ENCODE peak calls at places on chromosome 14, in five cellular contexts. J is Caco-2, V is gastrocnemius medialis, A is heart left ventricle, Z is AG10803. I is an unnamed sample.

GRCh38 chr14:75840911-75841310 is 140.9 kb downstream of the TGFB3 start:
- DNase-seq in Z (no peak), A (no peak), J (no peak), V (no peak), I (no peak)

GRCh38 chr14:97407701-97408407 is 610.7 kb downstream of the VRK1 start:
- DNase-seq in Z (no peak), V (no peak), J (no peak), A (no peak), I (no peak)

GRCh38 chr14:23187925-23188324 is 4.5 kb upstream of the SLC7A8 start:
- DNase-seq in V (no peak), Z (no peak), A (no peak), J (no peak), I (no peak)

GRCh38 chr14:23094666-23095195 is at the start of gene ACIN1:
- DNase-seq in V (peak; percentile 35), Z (peak; percentile 86), J (peak; percentile 85), A (peak; percentile 75), I (peak; percentile 87)

GRCh38 chr14:76948976-76949375 is 79.5 kb downstream of the IRF2BPL start:
- DNase-seq in J (no peak), V (no peak), A (no peak), Z (no peak), I (no peak)

GRCh38 chr14:77086951-77087350 is 11.1 kb upstream of the CIPC start:
- DNase-seq in V (no peak), A (no peak), Z (no peak), J (no peak), I (no peak)

GRCh38 chr14:28745176-28745575 is 21.4 kb upstream of the FOXG1 start:
- DNase-seq in Z (no peak), A (no peak), V (no peak), J (no peak), I (no peak)

GRCh38 chr14:51139221-51139681 is 44.3 kb upstream of the TRIM9 start:
- DNase-seq in J (no peak), Z (peak; percentile 4), A (no peak), V (no peak), I (no peak)

GRCh38 chr14:100906420-100906819 is 2.9 kb upstream of the RTL1 start:
- DNase-seq in J (no peak), V (no peak), A (no peak), Z (no peak), I (no peak)
- TF ChIP-seq CTCF in J (peak; percentile 63), V (no peak), A (no peak), Z (no peak), I (no peak)

DNA sequence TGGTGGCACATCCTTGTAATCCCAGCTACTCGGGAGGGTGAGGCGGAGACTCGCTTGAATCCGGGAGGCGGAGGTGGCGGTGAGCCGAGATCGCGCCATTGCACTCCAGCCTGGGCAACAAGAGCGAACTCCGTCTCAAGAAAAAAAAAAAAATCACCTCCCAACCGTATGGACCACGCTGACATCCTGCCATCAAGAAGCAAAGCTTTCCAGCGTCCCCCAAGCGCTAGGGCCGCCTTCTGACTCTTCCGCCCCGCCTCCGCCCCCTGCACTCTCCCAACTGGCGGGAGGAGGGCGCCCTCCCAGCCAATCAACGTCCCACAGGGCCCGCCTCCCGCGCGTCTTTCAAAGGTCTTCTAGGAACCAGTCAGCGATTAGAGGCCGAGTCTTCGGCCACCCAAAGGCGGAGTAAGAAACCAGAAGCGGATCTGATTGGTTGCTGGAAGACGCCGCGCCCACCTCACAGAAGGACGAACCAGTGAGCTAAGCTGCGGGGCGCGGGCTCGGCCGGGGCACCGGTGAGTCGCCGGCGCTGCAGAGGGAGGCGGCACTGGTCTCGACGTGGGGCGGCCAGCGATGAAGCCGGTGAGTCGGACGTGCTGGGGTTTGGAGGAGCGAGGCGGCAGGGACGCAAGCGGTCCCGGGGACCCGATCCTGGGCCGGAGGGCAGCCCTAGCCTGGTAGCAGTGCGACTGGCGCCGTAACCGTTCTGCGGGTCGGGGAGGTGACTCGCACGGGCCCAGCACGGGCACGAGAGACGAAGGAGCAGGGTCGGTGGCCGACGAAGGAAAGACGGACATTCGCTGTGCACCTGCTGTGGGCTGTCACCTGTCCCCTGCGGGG is at the start of gene CDKN3:
- DNase-seq in Z (peak; percentile 99), J (peak; percentile 99), A (peak; percentile 98), V (peak; percentile 98), I (peak; percentile 99)
- TF ChIP-seq CTCF in Z (peak; percentile 43), J (peak; percentile 59), A (peak; percentile 61), V (peak; percentile 65), I (peak; percentile 58)

GRCh38 chr14:102941419-102942011 is 19.1 kb downstream of the AMN start:
- DNase-seq in V (no peak), J (no peak), A (no peak), Z (no peak), I (no peak)
- TF ChIP-seq CTCF in V (no peak), J (no peak), A (no peak), Z (no peak), I (no peak)

DNA sequence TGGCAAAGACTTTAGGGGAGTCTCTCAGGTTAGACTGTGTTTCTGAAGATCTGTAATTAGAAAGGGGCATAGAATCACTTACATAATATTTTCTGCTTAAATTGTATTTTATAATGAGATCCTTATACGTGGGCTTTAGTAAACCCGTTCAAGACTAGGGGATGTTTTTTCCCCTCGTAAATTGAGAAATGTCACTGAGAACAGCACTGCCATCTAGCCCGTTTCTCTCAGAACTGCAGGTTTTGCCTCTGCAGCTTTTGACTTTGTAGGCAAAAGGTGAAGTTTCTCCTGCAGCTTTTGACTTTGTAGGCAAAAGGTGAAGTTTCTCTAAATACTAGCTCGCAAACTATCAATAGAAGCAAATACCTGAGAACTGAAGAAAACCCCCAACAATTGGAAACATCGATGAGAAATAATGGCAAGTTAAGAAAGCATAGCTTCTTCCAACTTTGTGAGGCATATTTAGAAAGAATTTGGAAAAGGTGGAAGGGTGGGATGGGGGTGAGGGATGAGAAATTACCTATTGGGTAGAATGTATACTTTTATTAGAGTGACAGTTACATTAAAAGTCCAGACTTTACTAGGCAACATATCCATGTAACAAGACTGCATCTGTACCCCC is 9.9 kb upstream of the ASPG start:
- DNase-seq in J (no peak), V (no peak), A (no peak), Z (no peak), I (no peak)
- TF ChIP-seq CTCF in J (peak; percentile 45), V (no peak), A (peak; percentile 43), Z (peak; percentile 39), I (peak; percentile 27)

GRCh38 chr14:26163761-26164160 is 434.1 kb downstream of the NOVA1 start:
- DNase-seq in V (no peak), J (peak; percentile 29), Z (peak; percentile 49), A (no peak), I (peak; percentile 66)
- TF ChIP-seq CTCF in V (no peak), J (peak; percentile 43), Z (peak; percentile 67), A (no peak), I (peak; percentile 76)

GRCh38 chr14:70640938-70641547 is 673 bp upstream of the TTC9 start:
- DNase-seq in Z (no peak), J (no peak), A (peak; percentile 53), V (peak; percentile 78), I (peak; percentile 11)
- TF ChIP-seq CTCF in Z (no peak), J (no peak), A (no peak), V (no peak), I (no peak)

GRCh38 chr14:32933623-32933942 is 5.1 kb upstream of the NPAS3 start:
- DNase-seq in A (no peak), Z (peak; percentile 51), V (no peak), J (no peak), I (peak; percentile 24)
- TF ChIP-seq CTCF in A (no peak), Z (peak; percentile 51), V (no peak), J (no peak), I (peak; percentile 5)

DNA sequence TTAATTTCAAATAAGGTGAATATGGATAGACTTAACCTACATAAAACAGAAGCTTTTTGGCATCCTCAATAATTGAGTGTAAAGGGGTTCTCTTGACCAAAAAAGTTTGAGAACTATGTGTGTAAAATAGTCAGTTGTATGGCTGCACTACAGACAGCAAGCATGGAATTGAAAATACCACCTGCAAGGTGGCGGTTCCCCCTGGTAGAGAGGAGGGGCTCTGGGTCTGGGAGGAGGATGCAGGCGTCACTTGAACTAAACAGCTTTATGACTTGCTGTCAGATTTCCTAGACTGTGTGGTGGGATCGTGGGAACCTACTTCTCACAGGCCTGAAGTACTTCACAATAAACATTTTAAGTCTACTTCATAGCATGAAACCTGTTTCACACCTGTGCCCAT is 6.3 kb downstream of the EVL start:
- DNase-seq in J (no peak), Z (no peak), V (no peak), A (no peak), I (no peak)
- TF ChIP-seq CTCF in J (no peak), Z (no peak), V (no peak), A (no peak), I (no peak)

DNA sequence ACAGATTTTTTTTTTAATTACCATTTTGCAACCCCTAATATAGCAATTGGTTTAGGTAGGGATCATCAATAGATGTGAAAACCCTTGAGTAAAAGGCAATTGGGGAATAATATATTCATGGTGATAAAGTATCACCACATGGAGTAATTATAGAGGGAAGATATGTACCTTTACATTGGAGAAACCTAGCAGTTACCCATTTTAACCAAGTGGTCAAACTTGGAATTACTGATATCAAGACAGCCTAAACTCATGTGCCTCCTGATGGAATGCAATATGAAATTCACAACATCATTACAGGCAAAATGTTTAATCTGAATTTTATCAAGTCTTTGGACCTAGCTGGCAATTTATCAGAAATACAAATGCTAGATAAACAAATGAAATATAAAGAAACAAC is 6.7 kb upstream of the SLC10A1 start:
- DNase-seq in A (no peak), Z (no peak), V (no peak), J (no peak), I (no peak)
- TF ChIP-seq CTCF in A (no peak), Z (no peak), V (no peak), J (no peak), I (peak; percentile 36)

GRCh38 chr14:99606359-99606758 is 2.4 kb upstream of the CCDC85C start:
- DNase-seq in A (no peak), J (no peak), Z (no peak), V (no peak), I (no peak)

GRCh38 chr14:99612065-99612736 is 8.2 kb upstream of the CCDC85C start:
- DNase-seq in J (no peak), A (no peak), V (no peak), Z (no peak), I (no peak)

GRCh38 chr14:99611639-99612038 is 7.6 kb upstream of the CCDC85C start:
- DNase-seq in A (no peak), Z (no peak), V (no peak), J (no peak), I (no peak)

GRCh38 chr14:99608591-99608990 is 4.6 kb upstream of the CCDC85C start:
- DNase-seq in Z (no peak), A (no peak), V (no peak), J (no peak), I (no peak)

GRCh38 chr14:99609245-99610117 is 5.5 kb upstream of the CCDC85C start:
- DNase-seq in V (no peak), A (no peak), Z (no peak), J (no peak), I (peak; percentile 28)
- TF ChIP-seq CTCF in V (no peak), A (no peak), Z (no peak), J (no peak), I (peak; percentile 77)

I was measured in fibroblast of the aortic adventitia.